ENCODE peak calls at places on chromosome 21, in six cellular contexts. L is K562, Q is transverse colon, P is HepG2, J is stomach, G is esophagus muscularis mucosa. H is an unnamed sample. For H3K4me1, the result is how much of the 10 kb centered on the place peaks cover.

GRCh38 chr21:29407571-29407970 is 108.8 kb downstream of the BACH1 start:
- DNase-seq in L (no peak), Q (no peak), P (no peak), J (no peak), G (no peak), H (no peak)

GRCh38 chr21:33924079-33924765 is 8.6 kb upstream of the ATP5PO start:
- DNase-seq in L (peak), Q (peak), P (peak), J (peak), G (peak), H (peak)

GRCh38 chr21:19322360-19322759 is 918.8 kb upstream of the TMPRSS15 start:
- DNase-seq in L (no peak), Q (no peak), P (no peak), J (no peak), G (no peak), H (no peak)

GRCh38 chr21:38352536-38353219 is 95.9 kb downstream of the KCNJ15 start:
- DNase-seq in L (peak), Q (peak), P (peak), J (peak), G (no peak), H (peak)

GRCh38 chr21:26070822-26071425 is 99.6 kb downstream of the APP start:
- DNase-seq in L (no peak), Q (peak), P (no peak), J (no peak), G (no peak), H (no peak)

GRCh38 chr21:15617968-15618367 is 111.8 kb upstream of the USP25 start:
- DNase-seq in L (no peak), Q (no peak), P (no peak), J (no peak), G (no peak), H (no peak)

GRCh38 chr21:21929228-21929627 is 931.0 kb downstream of the NCAM2 start:
- DNase-seq in L (no peak), Q (no peak), P (no peak), J (no peak), G (no peak), H (no peak)

GRCh38 chr21:38956791-38957571 is 151.3 kb downstream of the ETS2 start:
- DNase-seq in L (peak), Q (peak), P (no peak), J (peak), G (no peak), H (no peak)

GRCh38 chr21:32965281-32965680 is 60.5 kb upstream of the OLIG2 start:
- DNase-seq in L (no peak), Q (no peak), P (no peak), J (no peak), G (no peak), H (no peak)

GRCh38 chr21:14657241-14658008 is 111.3 kb upstream of the SAMSN1 start:
- DNase-seq in L (no peak), Q (no peak), P (no peak), J (no peak), G (no peak), H (no peak)

GRCh38 chr21:35010450-35010849 is 38.7 kb downstream of the RUNX1 start:
- DNase-seq in L (no peak), Q (no peak), P (no peak), J (no peak), G (no peak), H (no peak)

GRCh38 chr21:38506606-38507331 is 8.5 kb upstream of the ERG start:
- DNase-seq in L (no peak), Q (peak), P (no peak), J (no peak), G (no peak), H (no peak)

GRCh38 chr21:37557261-37557950 is 190.8 kb downstream of the DYRK1A start:
- DNase-seq in L (no peak), Q (no peak), P (peak), J (no peak), G (peak), H (no peak)

GRCh38 chr21:26641062-26641461 is 68.0 kb upstream of the CYYR1 start:
- DNase-seq in L (no peak), Q (no peak), P (no peak), J (no peak), G (no peak), H (no peak)

GRCh38 chr21:39263372-39263771 is 50.1 kb downstream of the BRWD1 start:
- DNase-seq in L (no peak), Q (no peak), P (no peak), J (no peak), G (no peak), H (no peak)

GRCh38 chr21:24729568-24729967 is 877.7 kb downstream of the MRPL39 start:
- DNase-seq in L (no peak), Q (no peak), P (no peak), J (no peak), G (no peak), H (no peak)

GRCh38 chr21:16055012-16055411 is 325.2 kb downstream of the USP25 start:
- DNase-seq in L (no peak), Q (no peak), P (no peak), J (no peak), G (no peak), H (no peak)

GRCh38 chr21:34593423-34593822 is 21.5 kb downstream of the RCAN1 start:
- DNase-seq in L (no peak), Q (no peak), P (no peak), J (peak), G (no peak), H (no peak)

GRCh38 chr21:37220433-37220980 is 46.6 kb downstream of the VPS26C start:
- DNase-seq in L (no peak), Q (peak), P (peak), J (no peak), G (no peak), H (no peak)

GRCh38 chr21:26461500-26461899 is 111.6 kb downstream of the CYYR1 start:
- DNase-seq in L (no peak), Q (no peak), P (no peak), J (no peak), G (no peak), H (no peak)

GRCh38 chr21:32184485-32184884 is 94.4 kb downstream of the MIS18A start:
- DNase-seq in L (peak), Q (no peak), P (no peak), J (no peak), G (no peak), H (no peak)

GRCh38 chr21:34235514-34235913 is 128.3 kb upstream of the KCNE2 start:
- DNase-seq in L (no peak), Q (no peak), P (no peak), J (no peak), G (no peak), H (no peak)

GRCh38 chr21:25240974-25241373 is 366.3 kb downstream of the MRPL39 start:
- DNase-seq in L (no peak), Q (no peak), P (no peak), J (no peak), G (no peak), H (no peak)

GRCh38 chr21:39006653-39007417 is 176.4 kb downstream of the PSMG1 start:
- DNase-seq in L (no peak), Q (peak), P (no peak), J (peak), G (no peak), H (no peak)

GRCh38 chr21:29939859-29940245 is at the start of gene GRIK1:
- DNase-seq in L (peak), Q (no peak), P (no peak), J (no peak), G (no peak), H (no peak)

GRCh38 chr21:34576043-34576466 is 38.9 kb downstream of the RCAN1 start:
- DNase-seq in L (no peak), Q (no peak), P (no peak), J (no peak), G (no peak), H (no peak)

GRCh38 chr21:20396798-20397197 is 601.4 kb upstream of the NCAM2 start:
- DNase-seq in L (no peak), Q (no peak), P (no peak), J (no peak), G (no peak), H (no peak)

GRCh38 chr21:34351786-34352241 is 12.0 kb upstream of the KCNE2 start:
- DNase-seq in L (peak), Q (peak), P (peak), J (peak), G (no peak), H (no peak)

GRCh38 chr21:14762734-14763694 is 216.9 kb upstream of the SAMSN1 start:
- DNase-seq in L (peak), Q (no peak), P (no peak), J (no peak), G (no peak), H (no peak)

GRCh38 chr21:18869105-18869504 is 465.5 kb upstream of the TMPRSS15 start:
- DNase-seq in L (no peak), Q (no peak), P (no peak), J (no peak), G (no peak), H (no peak)

GRCh38 chr21:37550618-37551405 is 184.2 kb downstream of the DYRK1A start:
- DNase-seq in L (peak), Q (no peak), P (no peak), J (peak), G (no peak), H (peak)

GRCh38 chr21:31879251-31879650 is 6.4 kb downstream of the HUNK start:
- DNase-seq in L (no peak), Q (no peak), P (no peak), J (no peak), G (no peak), H (no peak)

GRCh38 chr21:42414928-42415769 is 11.4 kb downstream of the UBASH3A start:
- DNase-seq in L (peak), Q (peak), P (no peak), J (peak), G (no peak), H (no peak)
- TF ChIP-seq POLR2AphosphoS5 in L (no peak), Q (no peak), P (no peak), J (no peak), G (no peak), H (no peak)

DNA sequence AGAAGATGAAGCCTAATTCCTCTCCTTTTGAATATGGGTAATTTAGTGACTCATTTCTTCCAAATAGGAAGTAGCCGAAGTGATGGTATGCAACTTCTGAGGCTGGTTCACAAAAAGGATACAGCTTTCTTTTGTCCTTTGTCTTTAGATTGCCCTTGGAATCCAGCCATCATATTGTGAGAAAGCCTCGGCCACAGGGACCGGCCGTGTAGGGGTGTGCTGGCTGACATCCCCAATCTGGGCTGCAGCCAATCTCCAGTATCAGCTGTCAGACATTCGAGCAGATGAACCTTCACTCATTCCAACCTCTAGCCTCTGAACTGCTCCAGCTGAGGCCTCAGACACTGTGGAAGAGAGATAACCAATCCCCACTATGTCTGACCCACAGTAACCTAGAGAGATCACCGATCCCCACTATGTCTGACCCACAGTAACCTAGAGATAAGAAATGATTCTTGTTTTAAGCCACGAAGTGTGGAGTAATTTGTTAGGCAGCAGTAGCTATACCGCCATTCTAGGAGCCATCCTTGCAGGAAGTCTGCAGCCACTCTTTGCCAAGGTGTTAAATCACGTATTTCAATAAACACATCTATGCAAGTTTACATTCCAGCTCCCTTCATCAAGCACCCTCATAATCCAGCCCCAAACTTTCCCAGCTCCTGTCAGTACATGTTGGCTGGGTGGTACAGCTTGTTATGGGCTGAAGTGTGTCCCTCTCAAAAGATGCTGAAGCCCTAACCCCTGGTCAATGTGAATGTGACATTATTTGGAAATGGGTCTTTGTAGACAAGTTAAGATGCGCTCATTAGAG is 2.9 kb upstream of the DIP2A start:
- DNase-seq in L (peak), Q (peak), P (no peak), J (no peak), G (no peak), H (peak)
- TF ChIP-seq EP300 in L (peak), Q (no peak), P (no peak), J (no peak), G (no peak), H (no peak)

DNA sequence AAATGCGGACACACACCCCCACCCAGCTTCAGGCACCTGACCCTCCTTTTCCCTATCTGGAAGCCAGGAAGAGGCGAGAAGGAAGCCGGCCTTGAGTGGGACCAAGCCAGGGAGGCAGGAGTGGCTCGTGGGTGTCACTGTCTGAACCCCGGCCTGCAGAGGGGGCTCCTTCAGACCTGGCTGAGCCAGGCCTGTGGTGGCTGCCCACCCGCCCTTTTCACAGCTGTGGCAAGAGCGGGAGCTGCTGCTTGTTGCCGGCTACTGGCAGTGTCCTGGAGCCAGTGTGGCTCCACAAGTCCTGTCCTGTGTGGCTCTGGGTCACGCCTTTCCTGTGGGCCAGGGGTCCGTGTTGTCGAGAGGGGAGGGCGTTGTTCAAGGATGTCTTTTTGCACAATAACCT is 1.2 kb downstream of the PFKL start:
- DNase-seq in L (no peak), Q (no peak), P (no peak), J (no peak), G (no peak), H (no peak)
- H3K4me1 ChIP-seq in L (half or more), Q (half or more), P (half or more), J (half or more), G (half or more), H (half or more)

DNA sequence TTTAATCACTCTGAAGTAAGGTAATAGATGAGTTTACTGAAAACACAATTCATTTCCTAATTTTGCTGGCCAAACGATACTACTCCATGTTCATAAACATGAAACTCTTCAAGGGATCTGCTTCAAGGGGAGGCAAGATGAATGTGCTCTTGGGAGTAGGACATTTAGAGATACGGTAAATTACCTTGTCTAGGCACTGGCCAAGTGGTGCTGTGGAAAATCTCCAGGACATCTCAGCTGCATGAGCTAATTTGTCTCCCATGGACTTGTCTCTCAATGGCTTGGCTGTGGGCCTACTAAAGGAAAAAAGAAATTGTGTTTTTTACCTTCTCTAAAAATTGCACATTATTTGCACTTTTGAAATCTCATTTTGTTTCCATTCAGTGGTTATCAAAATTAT is 780.6 kb downstream of the LTN1 start:
- DNase-seq in L (no peak), Q (no peak), P (no peak), J (no peak), G (no peak), H (no peak)
- TF ChIP-seq POLR2AphosphoS5 in L (no peak), Q (no peak), P (no peak), J (no peak), G (no peak), H (no peak)

DNA sequence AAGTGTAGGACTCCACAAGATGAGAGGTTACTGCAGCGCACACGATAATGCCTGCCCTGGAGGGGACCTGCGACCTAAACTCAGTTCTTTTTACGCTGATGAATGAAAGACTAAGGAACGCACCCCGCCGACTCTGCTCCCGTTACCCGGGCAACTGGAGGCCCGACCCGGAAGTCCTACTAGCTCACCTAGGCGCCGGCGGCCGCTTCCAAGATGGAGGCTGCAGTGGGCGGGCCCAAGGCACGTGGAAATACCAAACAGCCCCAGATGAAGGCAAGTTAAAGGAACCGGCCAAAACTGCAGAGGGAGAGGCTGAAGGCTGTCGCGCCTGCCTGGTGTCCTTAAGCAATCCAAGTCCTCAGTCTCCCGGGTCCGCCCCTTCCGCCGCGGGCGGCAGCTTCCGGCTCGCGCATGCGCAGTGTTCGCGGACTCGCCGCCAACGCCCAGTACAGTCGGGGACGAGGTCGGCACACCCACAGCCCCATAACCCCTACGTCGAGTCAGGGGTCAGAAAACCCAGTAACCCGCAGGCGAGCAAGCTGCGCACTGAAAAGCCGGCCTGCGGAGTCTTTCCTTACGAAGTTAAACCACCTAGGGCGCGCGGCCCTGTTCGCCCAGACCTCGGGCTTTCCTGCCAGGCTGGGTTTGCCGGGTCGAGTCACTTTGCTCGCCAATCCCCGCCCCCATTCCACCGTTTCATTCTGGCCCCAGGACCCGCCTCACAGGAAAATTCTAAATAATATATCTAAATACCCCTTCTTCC is at the start of gene SETD4:
- DNase-seq in L (peak), Q (peak), P (peak), J (peak), G (peak), H (peak)
- TF ChIP-seq EP300 in L (no peak), Q (no peak), P (no peak), J (no peak), G (no peak), H (no peak)

GRCh38 chr21:44890961-44891541 is 17.6 kb upstream of the PTTG1IP start:
- DNase-seq in L (no peak), Q (no peak), P (no peak), J (no peak), G (no peak), H (no peak)
- H3K4me1 ChIP-seq in L (half or more), Q (under half), P (half or more), J (under half), G (under half), H (under half)

GRCh38 chr21:40680311-40680710 is 166.6 kb downstream of the DSCAM start:
- DNase-seq in L (no peak), Q (no peak), P (no peak), J (no peak), G (no peak), H (no peak)
- TF ChIP-seq POLR2AphosphoS5 in L (no peak), Q (no peak), P (no peak), J (no peak), G (no peak), H (no peak)

DNA sequence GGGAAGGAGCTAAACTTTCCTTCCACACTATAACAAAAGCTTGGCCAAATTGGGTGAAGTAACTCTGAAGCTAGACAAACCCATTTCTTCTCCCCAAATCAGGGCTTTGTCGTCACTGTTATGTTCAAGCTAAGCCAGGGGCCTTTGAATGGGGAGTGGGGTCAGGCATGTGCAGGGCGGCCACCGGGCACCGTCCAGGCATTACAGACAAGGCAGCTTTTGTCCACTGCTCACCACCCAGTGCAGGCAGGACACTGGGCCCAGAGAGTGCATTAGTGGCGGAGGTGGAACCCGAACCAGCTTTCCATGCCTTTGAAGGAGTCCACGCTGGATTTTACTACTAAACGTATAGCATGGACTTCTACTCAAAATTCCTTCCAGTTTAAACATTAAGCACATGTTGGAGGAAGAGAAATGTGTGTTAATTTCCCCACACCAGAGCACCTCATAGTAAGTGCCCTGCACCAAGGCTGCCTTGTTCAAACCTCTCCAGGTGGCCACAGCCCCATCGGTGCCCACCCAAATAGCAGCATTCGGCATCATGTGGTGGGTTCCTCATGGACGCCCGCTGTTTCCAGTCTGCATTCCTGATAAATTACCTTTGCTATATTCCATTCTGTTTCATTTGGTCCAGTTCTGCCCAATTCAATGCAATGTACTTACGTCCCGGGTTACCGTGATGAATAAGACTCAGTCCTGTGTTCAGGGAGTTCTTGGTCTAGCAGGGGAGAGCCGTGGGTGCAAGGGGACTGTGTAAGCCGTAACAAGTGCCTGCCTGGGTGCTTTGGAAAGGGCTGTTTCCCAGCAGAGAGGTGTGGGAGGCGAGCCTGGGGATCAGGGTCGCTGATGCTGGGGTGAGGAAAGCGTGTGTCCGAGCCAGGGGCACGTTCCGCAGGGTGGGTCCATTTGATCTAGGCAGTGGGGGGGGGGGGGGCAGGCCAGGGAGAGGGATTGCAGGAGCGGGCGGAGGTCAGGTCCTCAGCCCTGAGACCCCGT is 1.7 kb downstream of the UBASH3A start:
- DNase-seq in L (no peak), Q (peak), P (no peak), J (no peak), G (no peak), H (no peak)
- TF ChIP-seq EP300 in L (no peak), Q (no peak), P (no peak), J (no peak), G (no peak), H (no peak)

H was measured in suprapubic skin.